ENCODE peak calls at places on chromosomes 11 and 22, in nine cellular contexts. One of them, this sample, is unnamed.

GRCh38 chr11:86749376-86749775 is 51.0 kb upstream of the PRSS23 start:
- DNase-seq in osteoblast: no peak
- DNase-seq in astrocyte of the spinal cord: no peak
- DNase-seq in endothelial cell: no peak
- DNase-seq in RWPE1: no peak
- DNase-seq in H9: peak; percentile 45
- DNase-seq in pancreas: no peak
- DNase-seq in AG04450: no peak
- DNase-seq in uterus: no peak
- DNase-seq in this sample: no peak

GRCh38 chr11:134205729-134206128 is 18.0 kb downstream of the NCAPD3 start:
- DNase-seq in osteoblast: no peak
- DNase-seq in astrocyte of the spinal cord: no peak
- DNase-seq in endothelial cell: no peak
- DNase-seq in RWPE1: no peak
- DNase-seq in H9: no peak
- DNase-seq in pancreas: no peak
- DNase-seq in AG04450: no peak
- DNase-seq in uterus: no peak
- DNase-seq in this sample: no peak

GRCh38 chr11:75524576-75525432 is 937 bp downstream of the GDPD5 start:
- DNase-seq in osteoblast: peak; percentile 96
- DNase-seq in astrocyte of the spinal cord: no peak
- DNase-seq in endothelial cell: no peak
- DNase-seq in RWPE1: no peak
- DNase-seq in H9: peak; percentile 45
- DNase-seq in pancreas: peak; percentile 27
- DNase-seq in AG04450: no peak
- DNase-seq in uterus: no peak
- DNase-seq in this sample: no peak

GRCh38 chr11:47271961-47272661 is 2.2 kb downstream of the MADD start:
- DNase-seq in osteoblast: no peak
- DNase-seq in astrocyte of the spinal cord: no peak
- DNase-seq in endothelial cell: no peak
- DNase-seq in RWPE1: no peak
- DNase-seq in H9: no peak
- DNase-seq in pancreas: peak; percentile 58
- DNase-seq in AG04450: no peak
- DNase-seq in uterus: no peak
- DNase-seq in this sample: no peak

GRCh38 chr22:19884161-19884953 is 29.7 kb upstream of the GNB1L start:
- DNase-seq in osteoblast: peak; percentile 75
- DNase-seq in astrocyte of the spinal cord: no peak
- DNase-seq in endothelial cell: no peak
- DNase-seq in RWPE1: no peak
- DNase-seq in H9: no peak
- DNase-seq in pancreas: no peak
- DNase-seq in AG04450: no peak
- DNase-seq in uterus: peak; percentile 20
- DNase-seq in this sample: no peak

GRCh38 chr11:117691501-117691900 is 105.5 kb downstream of the DSCAML1 start:
- DNase-seq in osteoblast: no peak
- DNase-seq in astrocyte of the spinal cord: no peak
- DNase-seq in endothelial cell: no peak
- DNase-seq in RWPE1: no peak
- DNase-seq in H9: no peak
- DNase-seq in pancreas: no peak
- DNase-seq in AG04450: no peak
- DNase-seq in uterus: no peak
- DNase-seq in this sample: no peak

GRCh38 chr11:103488021-103488420 is 378.8 kb downstream of the DYNC2H1 start:
- DNase-seq in osteoblast: no peak
- DNase-seq in astrocyte of the spinal cord: peak; percentile 53
- DNase-seq in endothelial cell: no peak
- DNase-seq in RWPE1: no peak
- DNase-seq in H9: no peak
- DNase-seq in pancreas: no peak
- DNase-seq in AG04450: no peak
- DNase-seq in uterus: no peak
- DNase-seq in this sample: no peak

GRCh38 chr11:118618115-118618990 is 10.9 kb downstream of the PHLDB1 start:
- DNase-seq in osteoblast: no peak
- DNase-seq in astrocyte of the spinal cord: peak; percentile 81
- DNase-seq in endothelial cell: no peak
- DNase-seq in RWPE1: no peak
- DNase-seq in H9: no peak
- DNase-seq in pancreas: no peak
- DNase-seq in AG04450: peak; percentile 76
- DNase-seq in uterus: peak; percentile 66
- DNase-seq in this sample: no peak

GRCh38 chr22:19109198-19110063 is 12.8 kb downstream of the DGCR2 start:
- DNase-seq in osteoblast: no peak
- DNase-seq in astrocyte of the spinal cord: peak; percentile 40
- DNase-seq in endothelial cell: no peak
- DNase-seq in RWPE1: peak; percentile 55
- DNase-seq in H9: no peak
- DNase-seq in pancreas: no peak
- DNase-seq in AG04450: no peak
- DNase-seq in uterus: no peak
- DNase-seq in this sample: no peak

GRCh38 chr11:67345949-67346819 is 7.2 kb downstream of the POLD4 start:
- DNase-seq in osteoblast: peak; percentile 63
- DNase-seq in astrocyte of the spinal cord: peak; percentile 60
- DNase-seq in endothelial cell: no peak
- DNase-seq in RWPE1: peak; percentile 81
- DNase-seq in H9: no peak
- DNase-seq in pancreas: peak; percentile 67
- DNase-seq in AG04450: no peak
- DNase-seq in uterus: no peak
- DNase-seq in this sample: no peak

GRCh38 chr11:57885298-57886035 is 123.9 kb downstream of the CTNND1 start:
- DNase-seq in osteoblast: no peak
- DNase-seq in astrocyte of the spinal cord: no peak
- DNase-seq in endothelial cell: peak; percentile 33
- DNase-seq in RWPE1: peak; percentile 25
- DNase-seq in H9: no peak
- DNase-seq in pancreas: no peak
- DNase-seq in AG04450: no peak
- DNase-seq in uterus: no peak
- DNase-seq in this sample: no peak

GRCh38 chr11:1022411-1022810 is 14.1 kb downstream of the MUC6 start:
- DNase-seq in osteoblast: no peak
- DNase-seq in astrocyte of the spinal cord: no peak
- DNase-seq in endothelial cell: no peak
- DNase-seq in RWPE1: no peak
- DNase-seq in H9: no peak
- DNase-seq in pancreas: no peak
- DNase-seq in AG04450: no peak
- DNase-seq in uterus: no peak
- DNase-seq in this sample: no peak

DNA sequence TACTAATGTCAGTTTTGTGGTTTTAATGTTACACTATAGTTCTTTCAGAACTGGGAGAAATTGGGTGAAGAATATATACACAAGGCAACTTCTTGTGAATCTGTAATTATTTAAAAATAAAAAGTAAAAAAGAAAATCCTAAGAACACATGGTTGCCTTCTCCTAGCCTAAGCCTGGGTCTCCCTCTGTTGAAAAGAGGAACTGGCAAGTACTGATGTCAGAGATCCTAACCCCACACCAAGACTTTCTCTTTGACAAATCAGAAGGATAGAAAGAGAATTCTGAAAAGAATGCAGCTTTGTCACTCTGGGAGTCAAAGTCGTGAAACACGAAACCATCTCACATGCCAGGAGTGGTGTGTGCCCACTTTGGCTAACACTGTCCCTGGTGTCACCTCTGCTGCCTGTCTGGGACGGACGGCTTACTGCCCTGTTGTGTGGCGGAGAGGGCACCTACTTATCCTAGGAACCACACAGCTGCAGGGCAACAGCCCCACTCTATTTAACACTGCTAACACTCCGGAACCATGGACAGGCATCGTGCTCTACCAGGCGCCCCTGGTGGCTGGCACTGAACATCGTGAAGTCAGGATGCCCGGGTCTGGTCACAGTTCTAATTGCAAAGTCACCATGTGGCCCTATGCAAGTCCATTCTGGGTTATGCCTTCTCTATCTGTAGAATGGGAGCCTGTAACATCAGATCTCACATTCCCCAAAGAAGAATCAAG is 108.8 kb upstream of the CD82 start:
- DNase-seq in osteoblast: no peak
- DNase-seq in astrocyte of the spinal cord: no peak
- DNase-seq in endothelial cell: peak; percentile 21
- DNase-seq in RWPE1: peak; percentile 10
- DNase-seq in H9: no peak
- DNase-seq in pancreas: no peak
- DNase-seq in AG04450: no peak
- DNase-seq in uterus: no peak
- DNase-seq in this sample: no peak
- TF ChIP-seq CTCF in osteoblast: peak; percentile 40
- TF ChIP-seq CTCF in astrocyte of the spinal cord: peak; percentile 17
- TF ChIP-seq CTCF in endothelial cell: peak; percentile 48
- TF ChIP-seq CTCF in RWPE1: peak; percentile 12
- TF ChIP-seq CTCF in H9: peak; percentile 53
- TF ChIP-seq CTCF in pancreas: no peak
- TF ChIP-seq CTCF in AG04450: peak; percentile 27
- TF ChIP-seq CTCF in uterus: no peak
- TF ChIP-seq CTCF in this sample: no peak

DNA sequence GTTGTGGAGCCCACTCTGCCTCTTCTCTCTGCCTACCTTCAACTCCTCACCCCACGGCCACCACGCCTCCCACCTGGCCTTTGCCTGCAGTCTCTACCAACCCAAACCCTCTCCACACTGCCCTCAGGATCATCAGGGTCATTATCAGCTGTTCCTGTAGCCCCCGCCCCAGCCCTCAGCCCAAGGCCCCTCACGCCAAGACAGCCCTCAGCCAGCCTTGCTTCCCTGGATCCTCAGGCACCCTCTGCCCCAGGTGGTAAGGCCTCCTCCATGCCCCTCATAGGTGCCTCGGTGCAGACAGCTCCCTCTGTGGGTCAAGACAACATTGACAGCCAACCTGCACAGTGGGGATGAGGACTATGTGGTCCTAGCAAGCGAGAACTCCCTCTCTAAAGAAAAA is 1.7 kb downstream of the SBF1 start:
- DNase-seq in osteoblast: no peak
- DNase-seq in astrocyte of the spinal cord: no peak
- DNase-seq in endothelial cell: no peak
- DNase-seq in RWPE1: no peak
- DNase-seq in H9: no peak
- DNase-seq in pancreas: no peak
- DNase-seq in AG04450: no peak
- DNase-seq in uterus: no peak
- DNase-seq in this sample: no peak
- TF ChIP-seq CTCF in osteoblast: peak; percentile 20
- TF ChIP-seq CTCF in astrocyte of the spinal cord: peak; percentile 25
- TF ChIP-seq CTCF in endothelial cell: no peak
- TF ChIP-seq CTCF in RWPE1: no peak
- TF ChIP-seq CTCF in H9: peak; percentile 51
- TF ChIP-seq CTCF in pancreas: peak; percentile 23
- TF ChIP-seq CTCF in AG04450: peak; percentile 28
- TF ChIP-seq CTCF in uterus: no peak
- TF ChIP-seq CTCF in this sample: no peak

GRCh38 chr22:37330200-37331033 is 48.1 kb downstream of the CYTH4 start:
- DNase-seq in osteoblast: peak; percentile 98
- DNase-seq in astrocyte of the spinal cord: peak; percentile 75
- DNase-seq in endothelial cell: peak; percentile 74
- DNase-seq in RWPE1: peak; percentile 36
- DNase-seq in H9: peak; percentile 95
- DNase-seq in pancreas: peak; percentile 49
- DNase-seq in AG04450: peak; percentile 89
- DNase-seq in uterus: no peak
- DNase-seq in this sample: no peak

GRCh38 chr22:37333724-37334460 is 51.6 kb downstream of the CYTH4 start:
- DNase-seq in osteoblast: peak; percentile 79
- DNase-seq in astrocyte of the spinal cord: no peak
- DNase-seq in endothelial cell: no peak
- DNase-seq in RWPE1: no peak
- DNase-seq in H9: no peak
- DNase-seq in pancreas: no peak
- DNase-seq in AG04450: no peak
- DNase-seq in uterus: no peak
- DNase-seq in this sample: no peak

GRCh38 chr22:37329239-37330140 is 47.2 kb downstream of the CYTH4 start:
- DNase-seq in osteoblast: peak; percentile 87
- DNase-seq in astrocyte of the spinal cord: no peak
- DNase-seq in endothelial cell: no peak
- DNase-seq in RWPE1: no peak
- DNase-seq in H9: no peak
- DNase-seq in pancreas: no peak
- DNase-seq in AG04450: no peak
- DNase-seq in uterus: no peak
- DNase-seq in this sample: no peak

GRCh38 chr22:37331034-37331428 is 48.7 kb downstream of the CYTH4 start:
- DNase-seq in osteoblast: peak; percentile 99
- DNase-seq in astrocyte of the spinal cord: peak; percentile 69
- DNase-seq in endothelial cell: no peak
- DNase-seq in RWPE1: peak; percentile 59
- DNase-seq in H9: no peak
- DNase-seq in pancreas: no peak
- DNase-seq in AG04450: peak; percentile 32
- DNase-seq in uterus: no peak
- DNase-seq in this sample: no peak

DNA sequence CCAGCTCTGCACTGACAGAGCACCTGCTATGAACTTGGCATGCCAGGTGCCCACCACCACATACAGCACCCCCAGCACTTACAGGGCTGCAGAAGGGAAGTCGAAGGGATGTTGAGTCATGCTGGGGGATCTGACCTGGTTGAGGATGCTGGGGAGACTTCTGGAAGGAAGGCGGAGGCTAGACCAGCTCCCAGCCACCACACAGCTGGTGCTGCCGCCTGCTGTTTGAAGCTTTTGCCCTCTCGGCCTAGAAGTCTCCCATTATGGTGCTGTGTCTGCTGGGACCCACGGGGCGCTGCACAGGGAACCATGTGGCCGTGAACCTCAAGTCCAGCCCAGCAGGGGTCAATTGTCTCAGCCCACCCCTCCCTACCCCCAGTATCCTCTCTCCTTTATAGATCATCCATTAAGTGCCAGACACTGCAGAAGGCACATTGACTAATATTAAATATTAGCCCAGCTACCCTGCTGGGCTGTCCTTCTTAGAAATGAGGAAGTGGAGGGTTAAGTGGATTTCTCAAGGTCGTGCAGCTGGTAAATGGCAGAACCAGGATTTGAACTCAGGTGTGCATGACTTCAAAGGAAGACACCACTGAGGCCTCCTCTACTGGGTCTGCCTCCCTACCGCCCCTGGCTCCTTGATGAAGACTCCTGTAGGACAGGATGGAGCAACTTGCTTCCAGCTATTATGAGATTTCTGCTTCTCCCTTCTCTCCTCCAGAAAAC is 49.7 kb downstream of the CYTH4 start:
- DNase-seq in osteoblast: peak; percentile 77
- DNase-seq in astrocyte of the spinal cord: no peak
- DNase-seq in endothelial cell: no peak
- DNase-seq in RWPE1: no peak
- DNase-seq in H9: no peak
- DNase-seq in pancreas: no peak
- DNase-seq in AG04450: no peak
- DNase-seq in uterus: no peak
- DNase-seq in this sample: no peak
- TF ChIP-seq CTCF in osteoblast: no peak
- TF ChIP-seq CTCF in astrocyte of the spinal cord: no peak
- TF ChIP-seq CTCF in endothelial cell: no peak
- TF ChIP-seq CTCF in RWPE1: no peak
- TF ChIP-seq CTCF in H9: no peak
- TF ChIP-seq CTCF in pancreas: no peak
- TF ChIP-seq CTCF in AG04450: no peak
- TF ChIP-seq CTCF in uterus: no peak
- TF ChIP-seq CTCF in this sample: no peak

GRCh38 chr11:115503083-115503885 is 931 bp downstream of the CADM1 start:
- DNase-seq in osteoblast: peak; percentile 78
- DNase-seq in astrocyte of the spinal cord: peak; percentile 73
- DNase-seq in endothelial cell: peak; percentile 69
- DNase-seq in RWPE1: no peak
- DNase-seq in H9: peak; percentile 63
- DNase-seq in pancreas: peak; percentile 47
- DNase-seq in AG04450: no peak
- DNase-seq in uterus: peak; percentile 47
- DNase-seq in this sample: no peak
- TF ChIP-seq CTCF in osteoblast: no peak
- TF ChIP-seq CTCF in astrocyte of the spinal cord: peak; percentile 52
- TF ChIP-seq CTCF in endothelial cell: no peak
- TF ChIP-seq CTCF in RWPE1: peak; percentile 31
- TF ChIP-seq CTCF in H9: peak; percentile 46
- TF ChIP-seq CTCF in pancreas: no peak
- TF ChIP-seq CTCF in AG04450: peak; percentile 62
- TF ChIP-seq CTCF in uterus: peak; percentile 30
- TF ChIP-seq CTCF in this sample: no peak